ENCODE peak calls at places on chromosomes 1 and 21, in seven cellular contexts. K is CD14-positive monocyte, R is body of pancreas, S is mesothelial cell of epicardium, A is progenitor cell of endocrine pancreas, I is PC-3, Y is tibial nerve. Z is an unnamed sample.
A peak's percentile ranks its signal among the peaks of the same experiment; 100 is the strongest.

GRCh38 chr1:18109058-18109755 is 1.6 kb downstream of the IGSF21 start:
- DNase-seq in K (no peak), R (no peak), S (no peak), A (no peak), I (no peak), Y (no peak), Z (no peak)

GRCh38 chr1:230371923-230372703 is 54.0 kb downstream of the PGBD5 start:
- DNase-seq in K (no peak), R (no peak), S (no peak), A (no peak), I (no peak), Y (no peak), Z (no peak)

GRCh38 chr1:61234582-61234909 is 152.2 kb downstream of the NFIA start:
- DNase-seq in K (no peak), R (no peak), S (no peak), A (no peak), I (no peak), Y (no peak), Z (no peak)

GRCh38 chr1:65804584-65804983 is 11.9 kb downstream of the PDE4B start:
- DNase-seq in K (no peak), R (no peak), S (no peak), A (no peak), I (peak; percentile 18), Y (no peak), Z (no peak)

GRCh38 chr1:44817307-44817706 is 9.0 kb downstream of the BTBD19 start:
- DNase-seq in K (no peak), R (no peak), S (no peak), A (no peak), I (no peak), Y (no peak), Z (no peak)

GRCh38 chr1:55321947-55322346 is 106.8 kb upstream of the USP24 start:
- DNase-seq in K (no peak), R (no peak), S (no peak), A (no peak), I (peak; percentile 71), Y (no peak), Z (no peak)

GRCh38 chr1:2890221-2890850 is 88.8 kb upstream of the TTC34 start:
- DNase-seq in K (no peak), R (no peak), S (no peak), A (no peak), I (no peak), Y (no peak), Z (no peak)

GRCh38 chr1:27589841-27590426 is 14.0 kb downstream of the AHDC1 start:
- DNase-seq in K (no peak), R (no peak), S (no peak), A (no peak), I (peak; percentile 44), Y (no peak), Z (peak; percentile 86)

GRCh38 chr1:183205196-183205781 is 19.2 kb downstream of the LAMC2 start:
- DNase-seq in K (no peak), R (no peak), S (no peak), A (no peak), I (no peak), Y (peak; percentile 45), Z (no peak)

GRCh38 chr21:37338671-37339526 is 27.7 kb upstream of the DYRK1A start:
- DNase-seq in K (no peak), R (peak; percentile 29), S (peak; percentile 39), A (no peak), I (peak; percentile 97), Y (no peak), Z (peak; percentile 67)

GRCh38 chr1:236465959-236466303 is 57.9 kb upstream of the LGALS8 start:
- DNase-seq in K (no peak), R (no peak), S (no peak), A (no peak), I (no peak), Y (no peak), Z (no peak)

GRCh38 chr1:81836007-81836626 is 35.4 kb downstream of the ADGRL2 start:
- DNase-seq in K (no peak), R (no peak), S (no peak), A (no peak), I (no peak), Y (no peak), Z (no peak)

GRCh38 chr1:27033059-27033746 is 20.6 kb upstream of the TENT5B start:
- DNase-seq in K (no peak), R (no peak), S (no peak), A (no peak), I (no peak), Y (no peak), Z (no peak)

GRCh38 chr1:197917813-197918646 is 858 bp downstream of the LHX9 start:
- DNase-seq in K (no peak), R (no peak), S (peak; percentile 52), A (no peak), I (no peak), Y (no peak), Z (no peak)

DNA sequence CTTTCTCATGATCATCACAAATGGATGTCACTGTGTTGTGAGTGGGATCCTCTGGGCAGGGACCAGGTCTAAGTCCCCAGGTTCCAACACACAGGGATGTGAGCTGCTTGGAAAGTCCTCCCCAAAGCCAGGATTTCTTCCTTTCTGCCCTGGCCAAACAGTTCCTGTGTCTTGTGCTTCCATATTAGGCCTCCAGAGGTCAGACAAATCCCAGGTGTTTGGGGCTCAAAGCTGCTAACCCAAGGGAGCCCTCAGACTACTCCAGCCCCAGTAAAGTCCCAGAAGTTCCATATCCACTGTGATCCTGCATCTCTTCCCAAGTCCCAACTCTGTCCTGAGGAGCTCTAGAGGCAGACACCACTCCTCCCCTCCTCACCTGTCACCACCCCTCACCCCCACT is 27.7 kb upstream of the MAGOH start:
- DNase-seq in K (no peak), R (no peak), S (no peak), A (no peak), I (peak; percentile 50), Y (no peak), Z (no peak)
- TF ChIP-seq CTCF in K (no peak), R (no peak), S (no peak), A (peak; percentile 44), I (peak; percentile 57), Y (no peak), Z (no peak)

GRCh38 chr1:70142120-70142519 is 63.3 kb downstream of the LRRC40 start:
- DNase-seq in K (no peak), R (no peak), S (no peak), A (no peak), I (peak; percentile 43), Y (no peak), Z (no peak)
- TF ChIP-seq CTCF in K (no peak), R (peak; percentile 12), S (no peak), A (peak; percentile 43), I (peak; percentile 68), Y (peak; percentile 28), Z (no peak)

DNA sequence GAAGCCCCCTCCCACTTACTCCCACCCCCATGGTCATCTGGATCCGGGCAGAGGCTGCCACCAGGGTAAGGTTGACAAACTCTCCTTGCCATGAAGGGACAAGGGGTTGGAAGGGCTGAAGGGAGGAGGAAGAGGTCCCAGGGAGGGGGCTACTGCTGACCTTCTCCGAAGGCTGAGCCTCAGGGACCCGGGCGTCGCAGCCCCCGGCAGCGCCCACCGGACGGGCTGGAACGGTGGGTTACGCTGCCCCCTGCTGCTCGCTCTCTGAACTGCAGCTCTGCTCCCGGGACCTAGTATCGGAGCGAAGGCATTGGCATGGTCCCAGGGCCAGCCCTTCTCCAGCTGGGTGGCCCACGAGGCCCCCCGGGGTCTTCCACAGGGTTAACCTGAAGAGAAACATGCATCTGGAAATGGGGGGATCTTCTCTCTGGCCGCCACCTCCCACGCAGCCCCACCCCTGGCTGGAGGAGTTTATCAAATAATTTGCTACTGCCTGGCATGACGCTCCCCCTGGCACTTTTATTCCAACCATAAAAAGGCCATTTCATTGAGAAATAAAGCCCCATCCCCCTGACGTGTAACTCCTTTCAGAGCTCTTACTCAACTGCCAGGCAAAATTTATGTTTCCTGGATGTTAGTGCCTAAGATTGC is 70.4 kb upstream of the TARDBP start:
- DNase-seq in K (no peak), R (peak; percentile 58), S (peak; percentile 89), A (peak; percentile 75), I (peak; percentile 59), Y (peak; percentile 36), Z (peak; percentile 58)
- TF ChIP-seq CTCF in K (peak; percentile 96), R (peak; percentile 99), S (peak; percentile 96), A (peak; percentile 89), I (peak; percentile 91), Y (peak; percentile 79), Z (peak; percentile 81)

GRCh38 chr1:6170116-6170741 is 9.9 kb downstream of the CHD5 start:
- DNase-seq in K (peak; percentile 41), R (no peak), S (no peak), A (no peak), I (no peak), Y (no peak), Z (no peak)

GRCh38 chr1:6170742-6171201 is 9.3 kb downstream of the CHD5 start:
- DNase-seq in K (no peak), R (no peak), S (no peak), A (no peak), I (no peak), Y (no peak), Z (peak; percentile 29)

GRCh38 chr1:6168947-6169586 is 11.1 kb downstream of the CHD5 start:
- DNase-seq in K (peak; percentile 38), R (no peak), S (no peak), A (no peak), I (no peak), Y (no peak), Z (no peak)

GRCh38 chr1:6172549-6172948 is 7.6 kb downstream of the CHD5 start:
- DNase-seq in K (peak; percentile 30), R (no peak), S (no peak), A (no peak), I (peak; percentile 50), Y (no peak), Z (no peak)

DNA sequence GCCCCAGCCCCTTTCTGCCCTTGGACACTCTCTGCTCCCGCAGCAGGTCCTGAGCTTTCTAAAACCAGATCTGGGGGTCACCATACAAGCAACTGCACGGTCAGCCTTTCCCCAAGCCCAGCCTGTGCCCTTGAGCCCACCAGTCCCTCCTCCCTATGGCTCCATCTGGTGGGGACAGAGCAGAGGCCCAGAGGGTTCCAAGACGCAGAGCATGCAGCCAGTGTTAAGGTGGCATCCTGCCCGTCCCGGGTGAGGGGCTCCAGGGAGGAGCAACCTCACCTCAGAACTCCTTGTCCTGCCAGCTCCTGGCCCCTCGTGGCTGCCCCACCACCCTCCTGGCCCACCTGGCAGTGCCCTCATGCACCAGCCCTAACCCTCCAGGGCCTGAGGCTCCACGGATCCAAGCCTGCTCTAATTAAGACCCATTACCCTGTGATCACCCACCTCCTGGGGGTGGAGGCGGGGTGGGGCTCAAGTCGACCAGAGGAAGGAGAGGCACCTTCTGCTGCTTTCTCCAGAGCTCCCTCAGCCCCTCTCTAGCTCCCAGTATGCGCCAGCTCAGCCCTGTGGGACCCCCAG is 8.5 kb downstream of the CHD5 start:
- DNase-seq in K (peak; percentile 38), R (no peak), S (no peak), A (no peak), I (peak; percentile 67), Y (no peak), Z (no peak)
- TF ChIP-seq CTCF in K (no peak), R (no peak), S (no peak), A (peak; percentile 35), I (peak; percentile 89), Y (no peak), Z (no peak)

DNA sequence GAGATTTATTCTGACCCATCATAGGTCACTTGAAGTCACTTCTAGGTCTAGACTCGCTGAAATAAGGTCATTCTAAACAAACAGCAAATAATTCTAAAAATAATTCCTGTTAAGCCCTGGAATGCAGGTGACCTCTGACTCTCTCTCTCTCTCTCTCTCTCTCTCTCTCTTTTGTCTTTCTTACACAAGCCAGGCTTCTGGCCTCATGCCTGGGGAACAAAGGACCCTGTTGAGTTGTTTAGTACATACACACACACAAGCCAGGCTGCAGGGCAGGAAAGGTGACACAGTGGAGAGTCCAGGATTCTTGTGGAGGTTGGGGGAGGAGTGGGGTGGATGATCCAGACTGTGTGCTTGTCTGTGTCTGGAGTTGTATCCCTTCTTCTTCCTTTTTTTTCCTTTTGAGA is 4.0 kb upstream of the MEX3A start:
- DNase-seq in K (no peak), R (peak; percentile 70), S (no peak), A (no peak), I (peak; percentile 60), Y (no peak), Z (peak; percentile 84)
- TF ChIP-seq CTCF in K (no peak), R (no peak), S (no peak), A (no peak), I (no peak), Y (no peak), Z (no peak)